ENCODE peak calls at places on chromosomes 5 and 9, in ten cellular contexts. One of them, this sample, is unnamed.

GRCh38 chr9:20065076-20065475 is 276.2 kb upstream of the SLC24A2 start:
- DNase-seq in GM23248: no peak
- DNase-seq in fibroblast of the aortic adventitia: no peak
- DNase-seq in heart left ventricle: no peak
- DNase-seq in body of pancreas: no peak
- DNase-seq in thyroid gland: no peak
- DNase-seq in HL-60: no peak
- DNase-seq in pancreas: no peak
- DNase-seq in skeletal muscle cell: no peak
- DNase-seq in neural progenitor cell: no peak
- DNase-seq in this sample: no peak

GRCh38 chr9:70021026-70021571 is 22.5 kb upstream of the MAMDC2 start:
- DNase-seq in neural progenitor cell: no peak
- DNase-seq in body of pancreas: peak; percentile 15
- DNase-seq in heart left ventricle: no peak
- DNase-seq in fibroblast of the aortic adventitia: peak; percentile 85
- DNase-seq in pancreas: no peak
- DNase-seq in thyroid gland: peak; percentile 24
- DNase-seq in HL-60: no peak
- DNase-seq in GM23248: peak; percentile 91
- DNase-seq in skeletal muscle cell: peak; percentile 69
- DNase-seq in this sample: peak; percentile 70

GRCh38 chr5:74067748-74068541 is 441.9 kb downstream of the ARHGEF28 start:
- DNase-seq in thyroid gland: no peak
- DNase-seq in fibroblast of the aortic adventitia: peak; percentile 13
- DNase-seq in body of pancreas: no peak
- DNase-seq in skeletal muscle cell: no peak
- DNase-seq in heart left ventricle: no peak
- DNase-seq in neural progenitor cell: no peak
- DNase-seq in pancreas: no peak
- DNase-seq in HL-60: no peak
- DNase-seq in GM23248: peak; percentile 7
- DNase-seq in this sample: no peak

GRCh38 chr5:132260714-132261615 is 3.5 kb downstream of the PDLIM4 start:
- DNase-seq in heart left ventricle: peak; percentile 65
- DNase-seq in thyroid gland: peak; percentile 79
- DNase-seq in fibroblast of the aortic adventitia: peak; percentile 80
- DNase-seq in pancreas: no peak
- DNase-seq in HL-60: no peak
- DNase-seq in skeletal muscle cell: peak; percentile 92
- DNase-seq in neural progenitor cell: no peak
- DNase-seq in GM23248: peak; percentile 93
- DNase-seq in body of pancreas: peak; percentile 74
- DNase-seq in this sample: peak; percentile 95

GRCh38 chr5:97165726-97166125 is 17.3 kb downstream of the RIOK2 start:
- DNase-seq in fibroblast of the aortic adventitia: no peak
- DNase-seq in skeletal muscle cell: no peak
- DNase-seq in heart left ventricle: no peak
- DNase-seq in GM23248: no peak
- DNase-seq in thyroid gland: no peak
- DNase-seq in pancreas: no peak
- DNase-seq in HL-60: no peak
- DNase-seq in neural progenitor cell: no peak
- DNase-seq in body of pancreas: peak; percentile 23
- DNase-seq in this sample: no peak

GRCh38 chr5:150599917-150600511 is 40.4 kb upstream of the SYNPO start:
- DNase-seq in skeletal muscle cell: no peak
- DNase-seq in heart left ventricle: peak; percentile 89
- DNase-seq in thyroid gland: peak; percentile 86
- DNase-seq in body of pancreas: peak; percentile 87
- DNase-seq in fibroblast of the aortic adventitia: peak; percentile 79
- DNase-seq in GM23248: peak; percentile 55
- DNase-seq in HL-60: no peak
- DNase-seq in pancreas: peak; percentile 91
- DNase-seq in neural progenitor cell: no peak
- DNase-seq in this sample: peak; percentile 55

GRCh38 chr5:3362606-3362910 is 233.1 kb upstream of the IRX1 start:
- DNase-seq in skeletal muscle cell: no peak
- DNase-seq in HL-60: no peak
- DNase-seq in fibroblast of the aortic adventitia: no peak
- DNase-seq in heart left ventricle: no peak
- DNase-seq in GM23248: no peak
- DNase-seq in neural progenitor cell: no peak
- DNase-seq in pancreas: no peak
- DNase-seq in body of pancreas: no peak
- DNase-seq in thyroid gland: no peak
- DNase-seq in this sample: no peak

GRCh38 chr5:164581889-164582288 is 1076.5 kb downstream of the MAT2B start:
- DNase-seq in pancreas: no peak
- DNase-seq in HL-60: no peak
- DNase-seq in neural progenitor cell: no peak
- DNase-seq in fibroblast of the aortic adventitia: no peak
- DNase-seq in GM23248: no peak
- DNase-seq in skeletal muscle cell: no peak
- DNase-seq in heart left ventricle: no peak
- DNase-seq in body of pancreas: no peak
- DNase-seq in thyroid gland: no peak
- DNase-seq in this sample: no peak

GRCh38 chr9:72592501-72593403 is 71.3 kb downstream of the TMC1 start:
- DNase-seq in thyroid gland: no peak
- DNase-seq in skeletal muscle cell: no peak
- DNase-seq in neural progenitor cell: peak; percentile 73
- DNase-seq in GM23248: peak; percentile 74
- DNase-seq in body of pancreas: peak; percentile 26
- DNase-seq in heart left ventricle: peak; percentile 24
- DNase-seq in fibroblast of the aortic adventitia: peak; percentile 87
- DNase-seq in pancreas: no peak
- DNase-seq in HL-60: no peak
- DNase-seq in this sample: peak; percentile 54

GRCh38 chr5:145554399-145554798 is 280.7 kb downstream of the PRELID2 start:
- DNase-seq in body of pancreas: no peak
- DNase-seq in thyroid gland: peak; percentile 15
- DNase-seq in GM23248: peak; percentile 82
- DNase-seq in HL-60: no peak
- DNase-seq in pancreas: no peak
- DNase-seq in neural progenitor cell: no peak
- DNase-seq in skeletal muscle cell: peak; percentile 25
- DNase-seq in fibroblast of the aortic adventitia: peak; percentile 67
- DNase-seq in heart left ventricle: no peak
- DNase-seq in this sample: peak; percentile 86

DNA sequence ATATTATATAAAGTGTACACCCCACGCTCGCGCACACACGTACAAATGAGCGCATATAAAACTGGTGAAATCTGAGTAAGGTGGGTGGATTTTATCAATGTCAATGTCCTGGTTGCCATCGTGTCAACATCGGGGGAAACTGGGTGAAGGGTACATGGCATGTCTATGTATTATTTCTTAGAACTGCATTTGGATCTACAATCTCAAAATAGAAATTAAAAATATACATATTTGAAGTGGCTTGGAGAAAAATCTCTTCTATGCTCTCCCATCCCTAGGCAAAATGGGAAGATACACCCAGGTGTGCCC is 763 bp upstream of the WHRN start:
- DNase-seq in neural progenitor cell: no peak
- DNase-seq in thyroid gland: no peak
- DNase-seq in heart left ventricle: no peak
- DNase-seq in HL-60: no peak
- DNase-seq in skeletal muscle cell: no peak
- DNase-seq in body of pancreas: no peak
- DNase-seq in pancreas: no peak
- DNase-seq in fibroblast of the aortic adventitia: no peak
- DNase-seq in GM23248: no peak
- DNase-seq in this sample: no peak
- H3K4me3 ChIP-seq in neural progenitor cell: peak overlapping the region; percentile 54
- H3K4me3 ChIP-seq in thyroid gland: peak overlapping the region; percentile 77
- H3K4me3 ChIP-seq in heart left ventricle: no peak overlapping the region
- H3K4me3 ChIP-seq in HL-60: no peak overlapping the region
- H3K4me3 ChIP-seq in skeletal muscle cell: peak overlapping the region; percentile 69
- H3K4me3 ChIP-seq in body of pancreas: peak overlapping the region; percentile 68
- H3K4me3 ChIP-seq in pancreas: no peak overlapping the region
- H3K4me3 ChIP-seq in fibroblast of the aortic adventitia: peak overlapping the region; percentile 73
- H3K4me3 ChIP-seq in GM23248: peak overlapping the region; percentile 82
- H3K4me3 ChIP-seq in this sample: peak overlapping the region; percentile 65

GRCh38 chr9:127575875-127576778 is 36.0 kb upstream of the STXBP1 start:
- DNase-seq in fibroblast of the aortic adventitia: no peak
- DNase-seq in neural progenitor cell: no peak
- DNase-seq in GM23248: no peak
- DNase-seq in skeletal muscle cell: no peak
- DNase-seq in HL-60: no peak
- DNase-seq in body of pancreas: peak; percentile 53
- DNase-seq in thyroid gland: no peak
- DNase-seq in pancreas: no peak
- DNase-seq in heart left ventricle: no peak
- DNase-seq in this sample: no peak

GRCh38 chr9:127578627-127578951 is 33.5 kb upstream of the STXBP1 start:
- DNase-seq in GM23248: no peak
- DNase-seq in pancreas: no peak
- DNase-seq in body of pancreas: no peak
- DNase-seq in heart left ventricle: no peak
- DNase-seq in thyroid gland: no peak
- DNase-seq in neural progenitor cell: no peak
- DNase-seq in fibroblast of the aortic adventitia: no peak
- DNase-seq in HL-60: no peak
- DNase-seq in skeletal muscle cell: no peak
- DNase-seq in this sample: no peak

GRCh38 chr9:127580371-127580770 is 31.7 kb upstream of the STXBP1 start:
- DNase-seq in thyroid gland: no peak
- DNase-seq in heart left ventricle: no peak
- DNase-seq in GM23248: no peak
- DNase-seq in skeletal muscle cell: no peak
- DNase-seq in fibroblast of the aortic adventitia: no peak
- DNase-seq in neural progenitor cell: no peak
- DNase-seq in pancreas: peak; percentile 14
- DNase-seq in HL-60: no peak
- DNase-seq in body of pancreas: no peak
- DNase-seq in this sample: no peak

GRCh38 chr9:127580879-127581278 is 31.2 kb upstream of the STXBP1 start:
- DNase-seq in skeletal muscle cell: no peak
- DNase-seq in fibroblast of the aortic adventitia: no peak
- DNase-seq in body of pancreas: peak; percentile 69
- DNase-seq in pancreas: peak; percentile 44
- DNase-seq in thyroid gland: no peak
- DNase-seq in GM23248: no peak
- DNase-seq in heart left ventricle: no peak
- DNase-seq in HL-60: no peak
- DNase-seq in neural progenitor cell: no peak
- DNase-seq in this sample: no peak

GRCh38 chr9:127578952-127579853 is 32.9 kb upstream of the STXBP1 start:
- DNase-seq in GM23248: peak; percentile 99
- DNase-seq in neural progenitor cell: peak; percentile 80
- DNase-seq in pancreas: peak; percentile 91
- DNase-seq in body of pancreas: peak; percentile 92
- DNase-seq in fibroblast of the aortic adventitia: peak; percentile 96
- DNase-seq in heart left ventricle: peak; percentile 85
- DNase-seq in thyroid gland: peak; percentile 90
- DNase-seq in HL-60: peak; percentile 94
- DNase-seq in skeletal muscle cell: peak; percentile 93
- DNase-seq in this sample: peak; percentile 81
- H3K4me3 ChIP-seq in GM23248: peak overlapping the region; percentile 74
- H3K4me3 ChIP-seq in neural progenitor cell: no peak overlapping the region
- H3K4me3 ChIP-seq in pancreas: peak overlapping the region; percentile 7
- H3K4me3 ChIP-seq in body of pancreas: no peak overlapping the region
- H3K4me3 ChIP-seq in fibroblast of the aortic adventitia: peak overlapping the region; percentile 64
- H3K4me3 ChIP-seq in heart left ventricle: peak overlapping the region; percentile 6
- H3K4me3 ChIP-seq in thyroid gland: no peak overlapping the region
- H3K4me3 ChIP-seq in HL-60: peak overlapping the region; percentile 3
- H3K4me3 ChIP-seq in skeletal muscle cell: peak overlapping the region; percentile 45
- H3K4me3 ChIP-seq in this sample: peak overlapping the region; percentile 20

GRCh38 chr5:67374378-67374777 is 177.8 kb upstream of the CD180 start:
- DNase-seq in fibroblast of the aortic adventitia: no peak
- DNase-seq in GM23248: no peak
- DNase-seq in pancreas: no peak
- DNase-seq in HL-60: no peak
- DNase-seq in heart left ventricle: no peak
- DNase-seq in neural progenitor cell: no peak
- DNase-seq in thyroid gland: no peak
- DNase-seq in body of pancreas: no peak
- DNase-seq in skeletal muscle cell: no peak
- DNase-seq in this sample: no peak

GRCh38 chr5:67373518-67373917 is 176.9 kb upstream of the CD180 start:
- DNase-seq in thyroid gland: no peak
- DNase-seq in neural progenitor cell: no peak
- DNase-seq in fibroblast of the aortic adventitia: no peak
- DNase-seq in pancreas: no peak
- DNase-seq in GM23248: no peak
- DNase-seq in heart left ventricle: no peak
- DNase-seq in HL-60: no peak
- DNase-seq in skeletal muscle cell: no peak
- DNase-seq in body of pancreas: no peak
- DNase-seq in this sample: no peak

GRCh38 chr5:67372887-67373286 is 176.3 kb upstream of the CD180 start:
- DNase-seq in body of pancreas: no peak
- DNase-seq in fibroblast of the aortic adventitia: no peak
- DNase-seq in neural progenitor cell: no peak
- DNase-seq in thyroid gland: no peak
- DNase-seq in pancreas: no peak
- DNase-seq in GM23248: no peak
- DNase-seq in skeletal muscle cell: no peak
- DNase-seq in HL-60: no peak
- DNase-seq in heart left ventricle: no peak
- DNase-seq in this sample: no peak

GRCh38 chr5:67377651-67378050 is 181.1 kb upstream of the CD180 start:
- DNase-seq in GM23248: no peak
- DNase-seq in skeletal muscle cell: no peak
- DNase-seq in thyroid gland: peak; percentile 32
- DNase-seq in fibroblast of the aortic adventitia: no peak
- DNase-seq in pancreas: no peak
- DNase-seq in body of pancreas: no peak
- DNase-seq in neural progenitor cell: peak; percentile 85
- DNase-seq in HL-60: no peak
- DNase-seq in heart left ventricle: no peak
- DNase-seq in this sample: no peak

GRCh38 chr5:67375606-67376005 is 179.0 kb upstream of the CD180 start:
- DNase-seq in heart left ventricle: no peak
- DNase-seq in GM23248: no peak
- DNase-seq in fibroblast of the aortic adventitia: no peak
- DNase-seq in thyroid gland: no peak
- DNase-seq in pancreas: no peak
- DNase-seq in skeletal muscle cell: no peak
- DNase-seq in body of pancreas: no peak
- DNase-seq in HL-60: no peak
- DNase-seq in neural progenitor cell: no peak
- DNase-seq in this sample: no peak
- H3K4me3 ChIP-seq in heart left ventricle: no peak overlapping the region
- H3K4me3 ChIP-seq in GM23248: no peak overlapping the region
- H3K4me3 ChIP-seq in fibroblast of the aortic adventitia: no peak overlapping the region
- H3K4me3 ChIP-seq in thyroid gland: no peak overlapping the region
- H3K4me3 ChIP-seq in pancreas: no peak overlapping the region
- H3K4me3 ChIP-seq in skeletal muscle cell: no peak overlapping the region
- H3K4me3 ChIP-seq in body of pancreas: no peak overlapping the region
- H3K4me3 ChIP-seq in HL-60: no peak overlapping the region
- H3K4me3 ChIP-seq in neural progenitor cell: no peak overlapping the region
- H3K4me3 ChIP-seq in this sample: no peak overlapping the region

DNA sequence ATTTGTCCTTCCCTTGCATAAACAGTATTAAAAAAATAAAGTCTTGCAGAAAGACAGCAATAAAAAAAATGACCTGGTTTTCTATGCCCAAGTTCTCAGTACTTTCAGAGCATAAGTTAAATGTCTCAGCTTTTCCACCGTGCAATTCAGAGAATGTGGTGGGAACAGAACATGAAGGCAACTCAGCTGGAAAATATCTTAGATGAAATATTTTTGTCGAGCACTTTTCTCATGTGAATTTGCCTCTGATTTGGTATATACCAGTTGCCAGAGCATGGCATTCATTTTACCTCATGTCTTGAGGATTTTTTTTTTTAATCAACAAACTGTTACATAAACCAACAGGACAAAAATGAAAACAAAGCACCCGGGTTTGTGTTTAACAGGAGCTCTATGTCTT is 176.1 kb downstream of the CETN3 start:
- DNase-seq in GM23248: peak; percentile 3
- DNase-seq in neural progenitor cell: no peak
- DNase-seq in skeletal muscle cell: no peak
- DNase-seq in pancreas: no peak
- DNase-seq in thyroid gland: no peak
- DNase-seq in body of pancreas: no peak
- DNase-seq in HL-60: no peak
- DNase-seq in fibroblast of the aortic adventitia: no peak
- DNase-seq in heart left ventricle: no peak
- DNase-seq in this sample: no peak
- H3K4me3 ChIP-seq in GM23248: no peak overlapping the region
- H3K4me3 ChIP-seq in neural progenitor cell: no peak overlapping the region
- H3K4me3 ChIP-seq in skeletal muscle cell: no peak overlapping the region
- H3K4me3 ChIP-seq in pancreas: no peak overlapping the region
- H3K4me3 ChIP-seq in thyroid gland: no peak overlapping the region
- H3K4me3 ChIP-seq in body of pancreas: no peak overlapping the region
- H3K4me3 ChIP-seq in HL-60: no peak overlapping the region
- H3K4me3 ChIP-seq in fibroblast of the aortic adventitia: no peak overlapping the region
- H3K4me3 ChIP-seq in heart left ventricle: no peak overlapping the region
- H3K4me3 ChIP-seq in this sample: no peak overlapping the region

This sample was measured in astrocyte of the cerebellum.